ENCODE peak calls at places on chromosomes 3 and 15, in six cellular contexts. L is T-cell, U is mucosa of gallbladder, R is EL, G is renal cortical epithelial cell, M is nephron progenitor cell. N is an unnamed sample.

GRCh38 chr3:55329849-55330248 is 157.3 kb downstream of the WNT5A start:
- DNase-seq in L (no peak), U (no peak), R (peak), G (peak), M (no peak), N (no peak)

GRCh38 chr3:169769287-169770181 is at the start of gene ACTRT3:
- DNase-seq in L (peak), U (peak), R (peak), G (peak), M (peak), N (peak)

GRCh38 chr15:89143503-89144162 is 55.4 kb downstream of the ABHD2 start:
- DNase-seq in L (no peak), U (no peak), R (peak), G (no peak), M (no peak), N (no peak)

GRCh38 chr3:193885832-193886231 is 250.1 kb upstream of the HES1 start:
- DNase-seq in L (no peak), U (peak), R (no peak), G (peak), M (no peak), N (no peak)

GRCh38 chr15:75456710-75457109 is 5.2 kb upstream of the SIN3A start:
- DNase-seq in L (no peak), U (no peak), R (peak), G (no peak), M (no peak), N (no peak)

GRCh38 chr15:29451201-29451781 is 181.7 kb upstream of the NSMCE3 start:
- DNase-seq in L (no peak), U (no peak), R (no peak), G (no peak), M (peak), N (peak)

GRCh38 chr3:64684715-64685261 is 3.0 kb downstream of the ADAMTS9 start:
- DNase-seq in L (no peak), U (peak), R (no peak), G (peak), M (peak), N (no peak)

GRCh38 chr3:32249184-32249782 is 10.8 kb downstream of the CMTM8 start:
- DNase-seq in L (no peak), U (no peak), R (peak), G (peak), M (no peak), N (no peak)

GRCh38 chr3:39449796-39450195 is 17.7 kb upstream of the MOBP start:
- DNase-seq in L (no peak), U (no peak), R (no peak), G (no peak), M (no peak), N (no peak)

GRCh38 chr15:101347454-101347853 is 52.4 kb upstream of the SNRPA1 start:
- DNase-seq in L (no peak), U (no peak), R (no peak), G (no peak), M (no peak), N (no peak)

GRCh38 chr3:31880020-31880419 is 101.0 kb downstream of the OSBPL10 start:
- DNase-seq in L (no peak), U (no peak), R (no peak), G (peak), M (no peak), N (no peak)

GRCh38 chr3:123841476-123842238 is 42.5 kb downstream of the MYLK start:
- DNase-seq in L (no peak), U (no peak), R (peak), G (peak), M (no peak), N (no peak)

GRCh38 chr3:150319900-150320299 is 88.2 kb upstream of the TSC22D2 start:
- DNase-seq in L (no peak), U (peak), R (peak), G (peak), M (no peak), N (no peak)

GRCh38 chr3:30286007-30286669 is 320.3 kb upstream of the TGFBR2 start:
- DNase-seq in L (no peak), U (peak), R (peak), G (peak), M (no peak), N (no peak)

GRCh38 chr3:9340450-9341009 is 22.3 kb upstream of the THUMPD3 start:
- DNase-seq in L (no peak), U (no peak), R (peak), G (peak), M (no peak), N (no peak)

GRCh38 chr3:148173836-148174235 is 523.9 kb upstream of the AGTR1 start:
- DNase-seq in L (no peak), U (no peak), R (peak), G (no peak), M (no peak), N (no peak)

GRCh38 chr3:93843981-93844380 is 129.7 kb downstream of the PROS1 start:
- DNase-seq in L (no peak), U (no peak), R (peak), G (peak), M (no peak), N (no peak)

GRCh38 chr3:15724446-15724845 is 73.3 kb downstream of the ANKRD28 start:
- DNase-seq in L (no peak), U (no peak), R (no peak), G (no peak), M (no peak), N (no peak)

GRCh38 chr15:100106732-100107131 is 235.0 kb downstream of the ADAMTS17 start:
- DNase-seq in L (no peak), U (no peak), R (no peak), G (no peak), M (no peak), N (no peak)

GRCh38 chr3:11810276-11810675 is 36.4 kb downstream of the TAMM41 start:
- DNase-seq in L (no peak), U (peak), R (peak), G (no peak), M (no peak), N (no peak)

N was measured in retina.